ENCODE peak calls at places on chromosomes 13 and 19, in seven cellular contexts. C is H1, J is SK-N-SH, P is GM12878, D is K562, Z is HepG2, Y is HCT116. N is an unnamed sample.

GRCh38 chr13:111614613-111615012 is 294.2 kb downstream of the TEX29 start:
- DNase-seq in C (no peak), J (no peak), P (no peak), D (no peak), Z (no peak), Y (no peak), N (no peak)

GRCh38 chr19:43798546-43799409 is 3.5 kb downstream of the LYPD5 start:
- DNase-seq in C (peak; percentile 79), J (peak; percentile 65), P (no peak), D (peak; percentile 81), Z (no peak), Y (peak; percentile 70), N (peak; percentile 82)

GRCh38 chr13:50406831-50407230 is 391.6 kb downstream of the KCNRG start:
- DNase-seq in C (no peak), J (no peak), P (no peak), D (no peak), Z (no peak), Y (no peak), N (no peak)

GRCh38 chr13:37202264-37202663 is 96.8 kb upstream of the CSNK1A1L start:
- DNase-seq in C (no peak), J (no peak), P (no peak), D (no peak), Z (no peak), Y (no peak), N (no peak)

GRCh38 chr13:64910061-64910460 is 2320.1 kb downstream of the PCDH9 start:
- DNase-seq in C (no peak), J (no peak), P (no peak), D (no peak), Z (no peak), Y (no peak), N (no peak)

GRCh38 chr13:92460479-92460878 is 766.1 kb upstream of the GPC6 start:
- DNase-seq in C (no peak), J (no peak), P (no peak), D (no peak), Z (no peak), Y (no peak), N (no peak)

GRCh38 chr19:11480927-11481776 is at the start of gene ELAVL3:
- DNase-seq in C (peak; percentile 76), J (peak; percentile 91), P (no peak), D (no peak), Z (no peak), Y (no peak), N (no peak)

GRCh38 chr13:29429496-29429895 is 166.0 kb downstream of the SLC7A1 start:
- DNase-seq in C (no peak), J (no peak), P (no peak), D (no peak), Z (no peak), Y (no peak), N (no peak)

GRCh38 chr19:45150731-45151725 is 9.8 kb downstream of the NKPD1 start:
- DNase-seq in C (no peak), J (no peak), P (no peak), D (no peak), Z (no peak), Y (no peak), N (no peak)

GRCh38 chr19:16834747-16835146 is 5.5 kb downstream of the SIN3B start:
- DNase-seq in C (no peak), J (no peak), P (no peak), D (no peak), Z (no peak), Y (no peak), N (no peak)

GRCh38 chr13:51148952-51149573 is 38.0 kb upstream of the C13orf42 start:
- DNase-seq in C (no peak), J (peak; percentile 69), P (no peak), D (no peak), Z (no peak), Y (peak; percentile 34), N (peak; percentile 68)

GRCh38 chr19:52248256-52248655 is 21.1 kb upstream of the ZNF766 start:
- DNase-seq in C (peak; percentile 56), J (peak; percentile 34), P (no peak), D (no peak), Z (peak; percentile 40), Y (peak; percentile 16), N (peak; percentile 73)

GRCh38 chr19:38318595-38319142 is 976 bp upstream of the KCNK6 start:
- DNase-seq in C (no peak), J (no peak), P (no peak), D (no peak), Z (no peak), Y (no peak), N (no peak)

GRCh38 chr13:27372896-27373295 is 51.5 kb upstream of the GTF3A start:
- DNase-seq in C (no peak), J (no peak), P (no peak), D (no peak), Z (peak; percentile 68), Y (no peak), N (peak; percentile 48)

GRCh38 chr19:35253316-35254286 is 4.8 kb downstream of the LSR start:
- DNase-seq in C (peak; percentile 48), J (no peak), P (no peak), D (no peak), Z (peak; percentile 79), Y (no peak), N (no peak)

GRCh38 chr19:35256566-35256965 is 7.8 kb downstream of the LSR start:
- DNase-seq in C (no peak), J (no peak), P (no peak), D (no peak), Z (no peak), Y (no peak), N (no peak)

GRCh38 chr19:35254341-35255297 is 5.8 kb downstream of the LSR start:
- DNase-seq in C (peak; percentile 24), J (no peak), P (no peak), D (no peak), Z (no peak), Y (no peak), N (no peak)

GRCh38 chr19:35260694-35261304 is 8.0 kb upstream of the USF2 start:
- DNase-seq in C (no peak), J (no peak), P (no peak), D (no peak), Z (no peak), Y (no peak), N (no peak)

GRCh38 chr19:35257113-35257461 is 8.3 kb downstream of the LSR start:
- DNase-seq in C (no peak), J (no peak), P (no peak), D (peak; percentile 5), Z (no peak), Y (no peak), N (no peak)
- TF ChIP-seq JUND in C (no peak), J (no peak), P (no peak), D (no peak), Z (no peak), Y (no peak), N (no peak)

GRCh38 chr19:35030257-35031071 is at the start of gene SCN1B:
- DNase-seq in C (peak; percentile 78), J (peak; percentile 91), P (no peak), D (peak; percentile 89), Z (peak; percentile 31), Y (peak; percentile 22), N (peak; percentile 63)
- TF ChIP-seq JUND in C (no peak), J (no peak), P (no peak), D (peak; percentile 68), Z (no peak), Y (no peak), N (no peak)

GRCh38 chr19:46944123-46944718 is 75.4 kb upstream of the NPAS1 start:
- DNase-seq in C (no peak), J (no peak), P (no peak), D (no peak), Z (no peak), Y (no peak), N (no peak)

GRCh38 chr19:46946090-46946489 is 73.5 kb upstream of the NPAS1 start:
- DNase-seq in C (no peak), J (no peak), P (no peak), D (no peak), Z (no peak), Y (no peak), N (no peak)

GRCh38 chr19:46945668-46946067 is 74.0 kb upstream of the NPAS1 start:
- DNase-seq in C (no peak), J (no peak), P (no peak), D (no peak), Z (no peak), Y (no peak), N (no peak)

GRCh38 chr19:46946611-46947238 is 72.9 kb upstream of the NPAS1 start:
- DNase-seq in C (no peak), J (no peak), P (no peak), D (no peak), Z (peak; percentile 29), Y (no peak), N (no peak)

GRCh38 chr19:46944918-46945628 is 74.6 kb upstream of the NPAS1 start:
- DNase-seq in C (peak; percentile 52), J (peak; percentile 34), P (no peak), D (peak; percentile 31), Z (no peak), Y (no peak), N (no peak)
- TF ChIP-seq JUND in C (no peak), J (no peak), P (no peak), D (no peak), Z (no peak), Y (no peak), N (no peak)

GRCh38 chr13:42110410-42111155 is 62.1 kb downstream of the DGKH start:
- DNase-seq in C (no peak), J (peak; percentile 55), P (peak; percentile 68), D (peak; percentile 25), Z (peak; percentile 54), Y (peak; percentile 43), N (peak; percentile 26)
- TF ChIP-seq JUND in C (no peak), J (no peak), P (no peak), D (no peak), Z (no peak), Y (no peak), N (no peak)